ENCODE peak calls at places on chromosomes 5 and 9, in eight cellular contexts. B is adipocyte, J is GM23248, U is A549, O is bronchial epithelial cell, K is keratinocyte, P is aorta, W is SJSA1. M is an unnamed sample.

GRCh38 chr9:37293664-37294524 is 128.6 kb upstream of the GRHPR start:
- DNase-seq in B (peak; percentile 79), J (peak; percentile 58), U (no peak), O (peak; percentile 57), K (no peak), P (no peak), W (no peak), M (no peak)

GRCh38 chr5:321726-322251 is 275 bp downstream of the AHRR start:
- DNase-seq in B (peak; percentile 48), J (peak; percentile 47), U (no peak), O (no peak), K (no peak), P (no peak), W (no peak), M (peak; percentile 78)

GRCh38 chr5:145350501-145350900 is 484.6 kb downstream of the PRELID2 start:
- DNase-seq in B (peak; percentile 19), J (peak; percentile 33), U (no peak), O (peak; percentile 99), K (peak; percentile 81), P (no peak), W (no peak), M (no peak)

GRCh38 chr5:40429258-40430111 is 250.2 kb upstream of the PTGER4 start:
- DNase-seq in B (no peak), J (peak; percentile 27), U (no peak), O (peak; percentile 80), K (no peak), P (no peak), W (no peak), M (no peak)

GRCh38 chr9:72478993-72479392 is 42.4 kb upstream of the TMC1 start:
- DNase-seq in B (no peak), J (peak; percentile 61), U (no peak), O (peak; percentile 39), K (no peak), P (no peak), W (no peak), M (no peak)

GRCh38 chr5:173532689-173533250 is 83.7 kb downstream of the BOD1 start:
- DNase-seq in B (no peak), J (no peak), U (no peak), O (no peak), K (no peak), P (no peak), W (peak; percentile 18), M (no peak)

GRCh38 chr5:111587728-111588127 is 75.4 kb upstream of the STARD4 start:
- DNase-seq in B (no peak), J (no peak), U (no peak), O (no peak), K (no peak), P (no peak), W (no peak), M (no peak)

GRCh38 chr5:852431-853401 is 1.9 kb upstream of the ZDHHC11 start:
- DNase-seq in B (no peak), J (no peak), U (no peak), O (no peak), K (no peak), P (peak; percentile 55), W (peak; percentile 44), M (peak; percentile 72)

GRCh38 chr5:158881076-158881880 is 218.4 kb downstream of the EBF1 start:
- DNase-seq in B (no peak), J (no peak), U (no peak), O (peak; percentile 11), K (no peak), P (no peak), W (no peak), M (no peak)

GRCh38 chr9:137077010-137077747 is at the start of gene UAP1L1:
- DNase-seq in B (peak; percentile 73), J (peak; percentile 78), U (no peak), O (no peak), K (no peak), P (peak; percentile 88), W (peak; percentile 67), M (peak; percentile 90)

GRCh38 chr9:123616707-123617106 is 260.7 kb downstream of the CRB2 start:
- DNase-seq in B (no peak), J (no peak), U (no peak), O (no peak), K (no peak), P (no peak), W (no peak), M (no peak)

GRCh38 chr9:90065851-90066250 is 461.0 kb downstream of the GADD45G start:
- DNase-seq in B (no peak), J (no peak), U (no peak), O (no peak), K (no peak), P (no peak), W (no peak), M (no peak)

GRCh38 chr5:67206381-67207328 is 10.1 kb upstream of the CD180 start:
- DNase-seq in B (no peak), J (peak; percentile 33), U (peak; percentile 63), O (peak; percentile 100), K (peak; percentile 92), P (no peak), W (peak; percentile 54), M (no peak)

GRCh38 chr5:25099538-25099937 is 454.8 kb upstream of the CDH10 start:
- DNase-seq in B (no peak), J (no peak), U (no peak), O (no peak), K (no peak), P (no peak), W (no peak), M (no peak)

GRCh38 chr9:134329576-134329855 is 3.3 kb downstream of the RXRA start:
- DNase-seq in B (no peak), J (peak; percentile 37), U (no peak), O (no peak), K (no peak), P (no peak), W (no peak), M (no peak)
- H3K4me3 ChIP-seq in B (peak overlapping the region; percentile 93), J (peak overlapping the region; percentile 85), U (no peak overlapping the region), O (peak overlapping the region; percentile 74), K (peak overlapping the region; percentile 73), P (no peak overlapping the region), W (no peak overlapping the region), M (peak overlapping the region; percentile 88)

GRCh38 chr9:131405858-131406566 is 12.1 kb downstream of the PRRC2B start:
- DNase-seq in B (no peak), J (no peak), U (no peak), O (no peak), K (no peak), P (no peak), W (no peak), M (no peak)

GRCh38 chr9:131410051-131410491 is 16.2 kb downstream of the PRRC2B start:
- DNase-seq in B (peak; percentile 32), J (no peak), U (no peak), O (no peak), K (no peak), P (no peak), W (no peak), M (no peak)

GRCh38 chr9:131406567-131407436 is 12.9 kb downstream of the PRRC2B start:
- DNase-seq in B (peak; percentile 56), J (peak; percentile 66), U (no peak), O (no peak), K (no peak), P (no peak), W (no peak), M (no peak)

GRCh38 chr9:131409458-131409992 is 15.6 kb downstream of the PRRC2B start:
- DNase-seq in B (no peak), J (no peak), U (no peak), O (no peak), K (no peak), P (no peak), W (no peak), M (no peak)

DNA sequence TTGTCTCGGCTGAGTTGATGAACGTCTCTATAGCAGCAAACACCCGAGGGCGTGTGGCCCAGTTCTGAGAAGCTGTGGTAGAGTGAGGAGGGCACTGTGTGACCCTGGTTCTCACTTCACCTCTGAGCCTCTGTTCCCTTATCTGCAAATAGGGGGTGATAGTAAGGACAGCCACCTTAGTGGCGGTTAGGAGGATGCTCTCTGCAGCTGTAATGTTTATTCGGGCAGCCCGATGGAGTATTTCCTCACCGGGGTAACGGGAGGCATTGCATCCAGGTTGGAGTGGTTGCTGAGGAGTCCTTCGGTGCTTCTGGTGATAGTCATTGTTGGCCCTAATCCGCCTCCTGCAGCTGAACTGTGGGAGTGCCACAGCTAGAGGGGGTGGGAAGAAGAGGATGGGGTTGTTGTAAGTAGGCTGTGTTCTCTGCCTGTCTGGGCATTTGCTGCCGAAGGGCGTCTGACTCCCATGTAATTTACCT is 13.9 kb downstream of the PRRC2B start:
- DNase-seq in B (peak; percentile 31), J (peak; percentile 67), U (no peak), O (peak; percentile 71), K (no peak), P (no peak), W (no peak), M (no peak)
- H3K4me3 ChIP-seq in B (peak overlapping the region; percentile 46), J (peak overlapping the region; percentile 58), U (no peak overlapping the region), O (no peak overlapping the region), K (no peak overlapping the region), P (no peak overlapping the region), W (no peak overlapping the region), M (peak overlapping the region; percentile 8)

DNA sequence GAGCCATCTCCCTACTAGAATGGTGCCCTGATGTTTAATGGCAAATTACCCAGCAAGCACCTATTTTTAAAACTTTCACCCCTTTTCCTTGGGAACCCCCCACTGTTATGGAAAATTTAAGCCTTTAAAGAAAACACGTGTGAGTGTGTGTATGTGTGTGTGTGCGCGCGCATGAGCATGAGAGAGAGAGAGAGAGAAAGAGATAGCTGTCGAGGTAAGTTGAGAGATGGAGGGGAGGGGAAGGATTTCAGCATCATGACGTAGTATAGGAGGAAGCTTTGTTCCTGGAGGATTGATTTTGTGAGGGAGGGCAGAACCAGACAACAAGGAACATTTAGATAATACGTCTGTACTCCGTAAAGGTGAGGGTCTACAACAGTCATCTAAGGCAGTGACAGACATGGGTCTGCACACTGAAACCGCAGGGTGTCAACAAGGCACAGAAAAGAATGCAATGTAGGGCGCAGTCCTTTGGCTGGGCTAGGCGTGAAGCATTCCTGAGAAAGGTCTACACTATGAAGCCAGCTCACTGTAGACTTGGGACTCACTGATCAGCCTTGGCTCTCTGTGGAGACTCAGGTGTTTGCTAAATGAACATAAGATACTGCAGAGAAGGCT is 227.7 kb downstream of the SMARCA2 start:
- DNase-seq in B (no peak), J (peak; percentile 26), U (no peak), O (peak; percentile 41), K (no peak), P (no peak), W (no peak), M (no peak)
- H3K4me3 ChIP-seq in B (peak overlapping the region; percentile 82), J (peak overlapping the region; percentile 77), U (peak overlapping the region; percentile 46), O (peak overlapping the region; percentile 39), K (peak overlapping the region; percentile 39), P (peak overlapping the region; percentile 72), W (no peak overlapping the region), M (peak overlapping the region; percentile 54)

DNA sequence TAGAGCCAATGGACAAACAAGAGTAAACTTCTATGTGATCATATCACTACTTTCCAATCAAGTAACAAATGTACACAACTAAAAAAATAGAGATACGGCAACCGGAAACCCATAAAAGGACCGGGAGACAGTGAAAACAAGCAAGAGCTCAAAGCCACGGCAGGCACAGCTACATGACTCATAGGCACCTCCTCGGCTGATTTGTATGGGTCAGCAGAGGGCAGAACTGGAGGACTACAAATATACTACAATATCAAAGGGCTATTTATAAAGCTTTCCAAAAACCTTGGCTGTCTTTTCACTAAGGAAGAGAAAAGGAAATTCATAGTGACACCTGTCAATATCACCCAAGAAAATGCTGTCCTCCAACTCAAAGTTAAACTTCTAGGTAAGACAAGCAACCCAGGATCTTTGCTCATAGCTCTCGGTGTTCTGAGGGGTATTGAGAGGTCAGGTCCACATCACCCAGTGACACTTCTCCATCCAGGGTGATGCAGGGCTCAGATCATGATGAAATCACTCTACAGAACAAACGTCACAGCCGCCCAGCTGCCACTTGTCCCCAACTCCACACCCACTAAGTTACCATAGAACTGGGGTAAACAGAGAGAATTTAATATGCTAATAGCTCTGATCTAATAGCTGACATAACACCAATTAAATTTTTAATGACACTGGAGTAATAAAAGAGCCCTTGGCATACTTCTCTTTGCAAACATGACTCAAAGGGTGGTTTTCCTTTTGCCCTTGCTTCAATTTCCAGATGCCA is 41.3 kb downstream of the PFDN1 start:
- DNase-seq in B (peak; percentile 92), J (peak; percentile 94), U (peak; percentile 93), O (peak; percentile 90), K (no peak), P (no peak), W (peak; percentile 91), M (no peak)
- H3K4me3 ChIP-seq in B (peak overlapping the region; percentile 50), J (peak overlapping the region; percentile 30), U (peak overlapping the region; percentile 26), O (no peak overlapping the region), K (no peak overlapping the region), P (no peak overlapping the region), W (no peak overlapping the region), M (no peak overlapping the region)

M was measured in suprapubic skin.